ENCODE peak calls at places on chromosomes 4 and X, in seven cellular contexts. Q, F, G, T, Y, X and I are unnamed samples.

GRCh38 chr4:168587326-168588125 is 90.7 kb downstream of the PALLD start:
- DNase-seq in Q (no peak), F (no peak), G (peak; percentile 25), T (peak; percentile 95), Y (peak; percentile 76), X (no peak), I (peak; percentile 90)

GRCh38 chrX:47579537-47579936 is 2.7 kb upstream of the TIMP1 start:
- DNase-seq in Q (no peak), F (peak; percentile 70), G (no peak), T (no peak), Y (no peak), X (peak; percentile 45), I (peak; percentile 86)

GRCh38 chrX:23511783-23512182 is 155.5 kb upstream of the PRDX4 start:
- DNase-seq in Q (no peak), F (no peak), G (no peak), T (no peak), Y (no peak), X (no peak), I (no peak)

GRCh38 chrX:110317079-110317819 is 636 bp downstream of the AMMECR1 start:
- DNase-seq in Q (peak; percentile 29), F (peak; percentile 41), G (peak; percentile 9), T (no peak), Y (peak; percentile 15), X (peak; percentile 46), I (peak; percentile 2)

GRCh38 chr4:1401409-1402020 is 4.7 kb downstream of the NKX1-1 start:
- DNase-seq in Q (no peak), F (peak; percentile 21), G (peak; percentile 6), T (no peak), Y (no peak), X (peak; percentile 29), I (no peak)

GRCh38 chrX:65488496-65488895 is 46.1 kb downstream of the LAS1L start:
- DNase-seq in Q (no peak), F (no peak), G (no peak), T (no peak), Y (no peak), X (no peak), I (no peak)

GRCh38 chr4:73725499-73725898 is 14.9 kb upstream of the CXCL8 start:
- DNase-seq in Q (no peak), F (no peak), G (no peak), T (no peak), Y (no peak), X (no peak), I (no peak)

GRCh38 chr4:102598102-102598758 is 97.1 kb downstream of the NFKB1 start:
- DNase-seq in Q (no peak), F (no peak), G (no peak), T (no peak), Y (no peak), X (no peak), I (no peak)

GRCh38 chrX:100819837-100820666 is at the start of gene CSTF2:
- DNase-seq in Q (peak; percentile 82), F (peak; percentile 86), G (peak; percentile 73), T (peak; percentile 13), Y (peak; percentile 66), X (peak; percentile 91), I (peak; percentile 73)

GRCh38 chrX:51902651-51903050 is 9.2 kb downstream of the MAGED1 start:
- DNase-seq in Q (no peak), F (no peak), G (no peak), T (no peak), Y (no peak), X (no peak), I (no peak)

GRCh38 chrX:71302461-71303213 is 1.1 kb downstream of the ITGB1BP2 start:
- DNase-seq in Q (no peak), F (no peak), G (no peak), T (no peak), Y (no peak), X (no peak), I (peak; percentile 15)

GRCh38 chr4:131337956-131338355 is 1811.1 kb upstream of the PCDH10 start:
- DNase-seq in Q (no peak), F (no peak), G (no peak), T (no peak), Y (no peak), X (no peak), I (no peak)

GRCh38 chrX:71210829-71211228 is 12.2 kb upstream of the GJB1 start:
- DNase-seq in Q (no peak), F (no peak), G (no peak), T (no peak), Y (no peak), X (no peak), I (no peak)

GRCh38 chr4:6892190-6892908 is 17.3 kb upstream of the TBC1D14 start:
- DNase-seq in Q (peak; percentile 71), F (peak; percentile 57), G (no peak), T (no peak), Y (peak; percentile 34), X (peak; percentile 62), I (no peak)

GRCh38 chr4:56772134-56772533 is 49.4 kb downstream of the SPINK2 start:
- DNase-seq in Q (no peak), F (no peak), G (no peak), T (no peak), Y (no peak), X (no peak), I (peak; percentile 22)

DNA sequence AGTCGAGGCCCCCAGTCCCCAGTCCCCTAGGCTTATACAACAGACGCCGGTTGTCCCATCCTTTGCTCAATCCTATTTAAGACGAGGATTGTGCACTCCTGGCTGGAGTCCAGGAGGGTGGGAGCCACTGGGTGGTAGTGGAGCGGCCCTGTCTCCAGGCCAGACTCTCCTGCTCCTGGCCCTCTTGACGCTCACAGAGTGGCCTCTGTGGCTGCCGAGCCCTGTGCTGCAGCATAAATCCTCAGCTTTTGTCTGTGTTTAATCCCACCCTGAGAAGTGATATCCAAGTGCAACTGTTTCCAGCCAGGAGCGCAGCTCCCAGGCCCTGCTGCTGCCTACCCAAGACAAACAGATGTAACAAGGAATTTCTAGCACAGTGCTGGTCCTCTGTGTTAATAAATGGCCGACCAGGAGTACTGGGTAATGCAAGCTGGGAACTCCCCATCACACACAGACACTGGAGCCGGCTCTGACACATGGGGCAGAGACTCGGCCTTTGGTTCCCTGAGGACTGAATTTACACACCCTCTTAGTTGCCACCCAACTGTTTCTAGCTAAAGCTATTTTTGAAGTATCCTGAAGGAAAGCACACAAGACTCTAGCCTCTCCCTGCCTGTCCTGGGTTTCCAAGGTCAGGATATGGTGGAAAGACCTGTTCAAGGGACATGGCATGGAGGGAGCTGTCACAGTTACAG is 85.3 kb downstream of the GATB start:
- DNase-seq in Q (no peak), F (no peak), G (no peak), T (no peak), Y (no peak), X (no peak), I (peak; percentile 29)
- H3K4me3 ChIP-seq in Q (no peak overlapping the region), F (no peak overlapping the region), G (no peak overlapping the region), T (no peak overlapping the region), Y (no peak overlapping the region), X (no peak overlapping the region), I (no peak overlapping the region)

GRCh38 chrX:86215260-86215659 is 67.0 kb downstream of the DACH2 start:
- DNase-seq in Q (no peak), F (no peak), G (no peak), T (no peak), Y (no peak), X (no peak), I (peak; percentile 0)

DNA sequence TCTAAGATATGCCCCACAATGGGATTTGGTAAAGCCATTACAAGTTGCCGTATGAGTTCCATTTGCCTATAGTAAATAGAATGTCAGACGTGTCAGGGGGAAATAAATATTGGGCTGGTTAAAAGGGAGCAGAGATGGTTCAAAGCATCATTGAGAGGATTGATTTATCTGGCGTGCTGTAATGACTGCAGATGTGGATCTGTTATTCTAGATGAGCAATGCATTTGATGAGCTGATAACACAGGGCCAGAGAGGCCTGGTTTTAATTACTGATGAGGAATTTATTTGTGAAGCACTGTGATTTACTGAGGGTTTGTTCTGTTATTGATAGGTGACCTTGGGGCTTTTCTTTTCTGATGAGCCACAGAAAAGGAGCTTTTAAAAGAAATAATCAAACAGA is 62.5 kb downstream of the DACH2 start:
- DNase-seq in Q (no peak), F (no peak), G (no peak), T (no peak), Y (no peak), X (no peak), I (no peak)
- H3K27me3 ChIP-seq in Q (no peaks in the 10 kb centered on the region), F (no peaks in the 10 kb centered on the region), G (no peaks in the 10 kb centered on the region), T (no peaks in the 10 kb centered on the region), Y (no peaks in the 10 kb centered on the region), X (no peaks in the 10 kb centered on the region), I (no peaks in the 10 kb centered on the region)

GRCh38 chr4:143711543-143712159 is 11.2 kb upstream of the FREM3 start:
- DNase-seq in Q (peak; percentile 68), F (no peak), G (no peak), T (no peak), Y (no peak), X (no peak), I (no peak)
- TF ChIP-seq CTCF in Q (peak; percentile 62), F (no peak), G (no peak), T (no peak), Y (no peak), X (no peak), I (no peak)

GRCh38 chr4:87781569-87781968 is 17.8 kb upstream of the IBSP start:
- DNase-seq in Q (no peak), F (no peak), G (no peak), T (no peak), Y (no peak), X (no peak), I (peak; percentile 17)
- H3K4me3 ChIP-seq in Q (no peak overlapping the region), F (no peak overlapping the region), G (no peak overlapping the region), T (no peak overlapping the region), Y (no peak overlapping the region), X (no peak overlapping the region), I (no peak overlapping the region)

DNA sequence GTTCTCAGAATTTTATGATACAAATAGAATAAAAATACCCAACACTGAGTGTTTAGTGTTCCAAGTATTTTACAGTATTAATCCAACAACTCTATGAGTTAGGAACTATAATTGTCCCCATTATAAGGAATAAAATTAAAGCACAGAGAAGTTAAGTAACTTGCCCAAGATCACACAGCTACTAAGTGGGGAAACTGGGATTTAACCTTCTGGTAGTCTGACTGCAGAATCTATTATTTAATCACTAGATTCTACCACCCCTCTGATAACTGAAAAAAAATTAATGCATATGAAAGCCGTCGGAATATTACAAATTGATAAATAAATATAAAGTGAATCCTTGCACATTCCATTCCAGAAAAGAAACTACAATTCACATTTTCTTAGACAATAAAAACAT is 5.7 kb upstream of the NKX6-1 start:
- DNase-seq in Q (no peak), F (no peak), G (no peak), T (no peak), Y (no peak), X (no peak), I (no peak)
- H3K27me3 ChIP-seq in Q (peaks cover 53% of the 10 kb centered on the region), F (peaks cover 73% of the 10 kb centered on the region), G (peaks cover 54% of the 10 kb centered on the region), T (peaks cover 58% of the 10 kb centered on the region), Y (peaks cover 58% of the 10 kb centered on the region), X (peaks cover 83% of the 10 kb centered on the region), I (peaks cover 35% of the 10 kb centered on the region)

GRCh38 chrX:119574394-119575266 is at the start of gene UBE2A:
- DNase-seq in Q (peak; percentile 93), F (peak; percentile 91), G (peak; percentile 92), T (peak; percentile 25), Y (peak; percentile 92), X (peak; percentile 94), I (peak; percentile 65)

GRCh38 chrX:119573840-119574393 is 446 bp upstream of the UBE2A start:
- DNase-seq in Q (peak; percentile 45), F (peak; percentile 37), G (peak; percentile 24), T (no peak), Y (peak; percentile 22), X (no peak), I (peak; percentile 26)

GRCh38 chrX:119570351-119570835 is 4.0 kb upstream of the UBE2A start:
- DNase-seq in Q (peak; percentile 5), F (no peak), G (no peak), T (no peak), Y (no peak), X (no peak), I (no peak)

GRCh38 chrX:119573222-119573621 is 1.1 kb upstream of the UBE2A start:
- DNase-seq in Q (no peak), F (no peak), G (no peak), T (no peak), Y (no peak), X (no peak), I (no peak)
- TF ChIP-seq CTCF in Q (no peak), F (no peak), G (no peak), T (no peak), Y (no peak), X (no peak), I (no peak)